ENCODE peak calls at places on chromosomes 12 and 14, in five cellular contexts. L is body of pancreas, I is fibroblast of lung, X is astrocyte of the cerebellum, E is adrenal gland. R is an unnamed sample.

GRCh38 chr12:85979641-85980040 is 105.5 kb downstream of the NTS start:
- DNase-seq in E (no peak), X (no peak), I (no peak), L (no peak), R (no peak)

GRCh38 chr12:106289196-106289681 is 13.3 kb upstream of the TCP11L2 start:
- DNase-seq in X (no peak), E (no peak), L (no peak), I (no peak), R (no peak)

GRCh38 chr12:51866762-51867161 is 18.2 kb upstream of the FIGNL2 start:
- DNase-seq in X (no peak), L (no peak), I (no peak), E (no peak), R (no peak)

GRCh38 chr12:23098110-23099049 is 473.4 kb downstream of the ETNK1 start:
- DNase-seq in X (no peak), L (no peak), E (no peak), I (peak), R (no peak)

GRCh38 chr14:56686416-56686815 is 106.8 kb downstream of the TMEM260 start:
- DNase-seq in I (no peak), L (peak), X (no peak), E (no peak), R (no peak)

GRCh38 chr12:112820796-112821195 is 29.2 kb downstream of the RPH3A start:
- DNase-seq in X (no peak), I (no peak), E (no peak), L (no peak), R (no peak)

GRCh38 chr12:21774358-21775129 is at the start of gene KCNJ8:
- DNase-seq in I (peak), L (peak), X (peak), E (peak), R (peak)

GRCh38 chr12:47277972-47278448 is 198.3 kb upstream of the AMIGO2 start:
- DNase-seq in I (peak), L (no peak), X (peak), E (no peak), R (no peak)

GRCh38 chr12:57836442-57837375 is 9.8 kb downstream of the CTDSP2 start:
- DNase-seq in L (peak), I (peak), X (peak), E (peak), R (peak)

GRCh38 chr12:65827827-65828231 is 3.5 kb downstream of the HMGA2 start:
- DNase-seq in X (no peak), I (peak), L (no peak), E (no peak), R (no peak)
- H3K4me3 ChIP-seq in X (peak), I (peak), L (no peak), E (no peak), R (no peak)

GRCh38 chr14:74610199-74610865 is 1.7 kb downstream of the LTBP2 start:
- DNase-seq in E (no peak), X (no peak), I (no peak), L (peak), R (no peak)

GRCh38 chr14:74612346-74613021 is 447 bp upstream of the LTBP2 start:
- DNase-seq in X (no peak), I (peak), L (peak), E (peak), R (peak)

GRCh38 chr14:74609721-74610120 is 2.3 kb downstream of the LTBP2 start:
- DNase-seq in L (no peak), X (no peak), E (no peak), I (peak), R (no peak)

GRCh38 chr14:74611672-74612345 is at the start of gene LTBP2:
- DNase-seq in L (peak), I (no peak), X (no peak), E (no peak), R (no peak)

GRCh38 chr14:74610866-74611671 is 968 bp downstream of the LTBP2 start:
- DNase-seq in E (no peak), L (no peak), I (peak), X (no peak), R (peak)
- H3K4me3 ChIP-seq in E (no peak), L (no peak), I (peak), X (peak), R (peak)

GRCh38 chr14:88551936-88552565 is 2.8 kb downstream of the PTPN21 start:
- DNase-seq in E (peak), I (peak), X (no peak), L (peak), R (peak)
- H3K4me3 ChIP-seq in E (peak), I (peak), X (peak), L (peak), R (peak)

GRCh38 chr14:77003960-77004710 is 24.4 kb downstream of the IRF2BPL start:
- DNase-seq in X (no peak), E (no peak), I (peak), L (peak), R (no peak)
- H3K4me3 ChIP-seq in X (no peak), E (no peak), I (no peak), L (no peak), R (no peak)

GRCh38 chr12:12191008-12191407 is 75.8 kb downstream of the LRP6 start:
- DNase-seq in L (no peak), E (no peak), I (no peak), X (no peak), R (no peak)
- H3K4me3 ChIP-seq in L (no peak), E (no peak), I (no peak), X (no peak), R (no peak)

GRCh38 chr12:76241371-76241770 is 106.8 kb downstream of the BBS10 start:
- DNase-seq in I (no peak), E (no peak), L (no peak), X (no peak), R (no peak)
- H3K4me3 ChIP-seq in I (no peak), E (no peak), L (no peak), X (no peak), R (no peak)